ENCODE peak calls at places on chromosomes 13 and 19, in seven cellular contexts. One of them, this sample, is unnamed.

GRCh38 chr19:52943134-52943883 is 19.4 kb downstream of the ZNF816 start:
- DNase-seq in BE2C: no peak
- DNase-seq in fibroblast of villous mesenchyme: no peak
- DNase-seq in CD14-positive monocyte: no peak
- DNase-seq in T1000: no peak
- DNase-seq in cardiac muscle cell: no peak
- DNase-seq in effector memory CD4-positive, alpha-beta T cell: no peak
- DNase-seq in this sample: no peak

GRCh38 chr19:45191324-45191845 is 12.8 kb downstream of the BLOC1S3 start:
- DNase-seq in BE2C: no peak
- DNase-seq in fibroblast of villous mesenchyme: no peak
- DNase-seq in effector memory CD4-positive, alpha-beta T cell: no peak
- DNase-seq in T1000: no peak
- DNase-seq in CD14-positive monocyte: no peak
- DNase-seq in cardiac muscle cell: no peak
- DNase-seq in this sample: no peak

GRCh38 chr19:44725684-44726083 is 22.8 kb upstream of the BCL3 start:
- DNase-seq in T1000: no peak
- DNase-seq in fibroblast of villous mesenchyme: no peak
- DNase-seq in cardiac muscle cell: no peak
- DNase-seq in BE2C: no peak
- DNase-seq in effector memory CD4-positive, alpha-beta T cell: no peak
- DNase-seq in CD14-positive monocyte: no peak
- DNase-seq in this sample: no peak

GRCh38 chr19:10773969-10774368 is 56.1 kb downstream of the DNM2 start:
- DNase-seq in T1000: no peak
- DNase-seq in BE2C: no peak
- DNase-seq in fibroblast of villous mesenchyme: no peak
- DNase-seq in CD14-positive monocyte: no peak
- DNase-seq in effector memory CD4-positive, alpha-beta T cell: no peak
- DNase-seq in cardiac muscle cell: no peak
- DNase-seq in this sample: no peak

GRCh38 chr19:45515081-45515624 is 7.9 kb downstream of the VASP start:
- DNase-seq in fibroblast of villous mesenchyme: no peak
- DNase-seq in T1000: no peak
- DNase-seq in CD14-positive monocyte: peak; percentile 96
- DNase-seq in effector memory CD4-positive, alpha-beta T cell: peak; percentile 25
- DNase-seq in cardiac muscle cell: no peak
- DNase-seq in BE2C: no peak
- DNase-seq in this sample: no peak

GRCh38 chr19:54231077-54231931 is 8.5 kb upstream of the LILRB3 start:
- DNase-seq in effector memory CD4-positive, alpha-beta T cell: peak; percentile 64
- DNase-seq in fibroblast of villous mesenchyme: peak; percentile 81
- DNase-seq in BE2C: peak; percentile 91
- DNase-seq in cardiac muscle cell: peak; percentile 91
- DNase-seq in T1000: peak; percentile 38
- DNase-seq in CD14-positive monocyte: peak; percentile 83
- DNase-seq in this sample: peak; percentile 87

GRCh38 chr13:69683921-69684663 is 423.5 kb upstream of the ATXN8OS start:
- DNase-seq in effector memory CD4-positive, alpha-beta T cell: no peak
- DNase-seq in fibroblast of villous mesenchyme: no peak
- DNase-seq in cardiac muscle cell: peak; percentile 48
- DNase-seq in T1000: no peak
- DNase-seq in BE2C: peak; percentile 22
- DNase-seq in CD14-positive monocyte: no peak
- DNase-seq in this sample: no peak

GRCh38 chr13:30577381-30577780 is 40.3 kb upstream of the USPL1 start:
- DNase-seq in effector memory CD4-positive, alpha-beta T cell: peak; percentile 42
- DNase-seq in T1000: peak; percentile 50
- DNase-seq in CD14-positive monocyte: peak; percentile 73
- DNase-seq in cardiac muscle cell: no peak
- DNase-seq in BE2C: no peak
- DNase-seq in fibroblast of villous mesenchyme: peak; percentile 94
- DNase-seq in this sample: no peak

GRCh38 chr19:19860756-19861390 is 4.8 kb upstream of the ZNF253 start:
- DNase-seq in effector memory CD4-positive, alpha-beta T cell: peak; percentile 50
- DNase-seq in CD14-positive monocyte: no peak
- DNase-seq in T1000: no peak
- DNase-seq in fibroblast of villous mesenchyme: no peak
- DNase-seq in BE2C: no peak
- DNase-seq in cardiac muscle cell: peak; percentile 86
- DNase-seq in this sample: peak; percentile 3

GRCh38 chr13:51523082-51523518 is 61.2 kb upstream of the WDFY2 start:
- DNase-seq in CD14-positive monocyte: peak; percentile 55
- DNase-seq in cardiac muscle cell: no peak
- DNase-seq in effector memory CD4-positive, alpha-beta T cell: no peak
- DNase-seq in BE2C: peak; percentile 66
- DNase-seq in T1000: no peak
- DNase-seq in fibroblast of villous mesenchyme: peak; percentile 80
- DNase-seq in this sample: peak; percentile 42

GRCh38 chr19:3821857-3822364 is 35.7 kb upstream of the MATK start:
- DNase-seq in cardiac muscle cell: peak; percentile 51
- DNase-seq in T1000: no peak
- DNase-seq in BE2C: peak; percentile 67
- DNase-seq in effector memory CD4-positive, alpha-beta T cell: peak; percentile 73
- DNase-seq in CD14-positive monocyte: peak; percentile 67
- DNase-seq in fibroblast of villous mesenchyme: peak; percentile 25
- DNase-seq in this sample: peak; percentile 77

GRCh38 chr19:41958367-41959055 is 610 bp downstream of the RABAC1 start:
- DNase-seq in fibroblast of villous mesenchyme: peak; percentile 77
- DNase-seq in effector memory CD4-positive, alpha-beta T cell: peak; percentile 75
- DNase-seq in T1000: peak; percentile 37
- DNase-seq in CD14-positive monocyte: peak; percentile 62
- DNase-seq in BE2C: peak; percentile 89
- DNase-seq in cardiac muscle cell: peak; percentile 87
- DNase-seq in this sample: peak; percentile 75

GRCh38 chr13:20121154-20121515 is 39.7 kb downstream of the GJA3 start:
- DNase-seq in cardiac muscle cell: no peak
- DNase-seq in BE2C: no peak
- DNase-seq in effector memory CD4-positive, alpha-beta T cell: no peak
- DNase-seq in T1000: no peak
- DNase-seq in CD14-positive monocyte: no peak
- DNase-seq in fibroblast of villous mesenchyme: peak; percentile 64
- DNase-seq in this sample: no peak

GRCh38 chr19:31286491-31286890 is 62.7 kb downstream of the TSHZ3 start:
- DNase-seq in CD14-positive monocyte: peak; percentile 17
- DNase-seq in BE2C: no peak
- DNase-seq in cardiac muscle cell: no peak
- DNase-seq in effector memory CD4-positive, alpha-beta T cell: no peak
- DNase-seq in T1000: no peak
- DNase-seq in fibroblast of villous mesenchyme: no peak
- DNase-seq in this sample: no peak

GRCh38 chr13:20174656-20175405 is 14.0 kb upstream of the GJA3 start:
- DNase-seq in CD14-positive monocyte: peak; percentile 99
- DNase-seq in BE2C: peak; percentile 48
- DNase-seq in effector memory CD4-positive, alpha-beta T cell: peak; percentile 20
- DNase-seq in fibroblast of villous mesenchyme: peak; percentile 97
- DNase-seq in T1000: peak; percentile 83
- DNase-seq in cardiac muscle cell: no peak
- DNase-seq in this sample: peak; percentile 88

GRCh38 chr13:66534561-66534960 is 695.6 kb downstream of the PCDH9 start:
- DNase-seq in CD14-positive monocyte: no peak
- DNase-seq in effector memory CD4-positive, alpha-beta T cell: no peak
- DNase-seq in T1000: no peak
- DNase-seq in cardiac muscle cell: no peak
- DNase-seq in fibroblast of villous mesenchyme: no peak
- DNase-seq in BE2C: no peak
- DNase-seq in this sample: no peak

GRCh38 chr13:74372511-74372910 is 238.3 kb upstream of the KLF12 start:
- DNase-seq in BE2C: no peak
- DNase-seq in T1000: no peak
- DNase-seq in CD14-positive monocyte: no peak
- DNase-seq in effector memory CD4-positive, alpha-beta T cell: no peak
- DNase-seq in cardiac muscle cell: no peak
- DNase-seq in fibroblast of villous mesenchyme: no peak
- DNase-seq in this sample: no peak

GRCh38 chr13:23628765-23629565 is 58.8 kb downstream of the TNFRSF19 start:
- DNase-seq in cardiac muscle cell: no peak
- DNase-seq in CD14-positive monocyte: no peak
- DNase-seq in effector memory CD4-positive, alpha-beta T cell: no peak
- DNase-seq in T1000: no peak
- DNase-seq in BE2C: no peak
- DNase-seq in fibroblast of villous mesenchyme: peak; percentile 30
- DNase-seq in this sample: no peak